ENCODE peak calls at places on chromosomes 7 and 10, in seven cellular contexts. K, H, C, W, E, Z and L are unnamed samples.

GRCh38 chr7:121831320-121831719 is 41.6 kb upstream of the PTPRZ1 start:
- DNase-seq in W (no peak), H (no peak), K (no peak), E (no peak), C (no peak), Z (peak), L (no peak)

GRCh38 chr7:4797858-4798705 is 22.7 kb downstream of the AP5Z1 start:
- DNase-seq in Z (peak), W (no peak), E (peak), H (peak), C (peak), K (peak), L (no peak)

GRCh38 chr7:14170872-14171271 is 181.4 kb upstream of the ETV1 start:
- DNase-seq in K (no peak), E (no peak), W (no peak), H (no peak), C (no peak), Z (peak), L (no peak)

GRCh38 chr10:10489765-10490164 is 527.9 kb upstream of the CELF2 start:
- DNase-seq in E (no peak), K (no peak), Z (no peak), C (no peak), W (peak), H (no peak), L (no peak)

GRCh38 chr7:139182363-139182762 is 48.7 kb upstream of the UBN2 start:
- DNase-seq in W (no peak), H (no peak), Z (no peak), K (peak), E (no peak), C (no peak), L (no peak)

GRCh38 chr7:433558-433957 is 86.1 kb downstream of the PDGFA start:
- DNase-seq in C (no peak), Z (no peak), W (no peak), H (no peak), E (no peak), K (no peak), L (no peak)

GRCh38 chr7:127927339-127927679 is 103.9 kb downstream of the LRRC4 start:
- DNase-seq in E (no peak), Z (peak), W (no peak), H (peak), C (peak), K (no peak), L (no peak)

GRCh38 chr10:91590904-91591791 is 41.7 kb downstream of the PPP1R3C start:
- DNase-seq in Z (peak), E (no peak), C (peak), H (peak), K (no peak), W (peak), L (peak)

GRCh38 chr7:92723205-92723604 is 113.2 kb downstream of the CDK6 start:
- DNase-seq in Z (no peak), E (no peak), C (no peak), H (peak), W (no peak), K (no peak), L (no peak)

GRCh38 chr10:60576130-60577069 is 186.7 kb upstream of the ANK3 start:
- DNase-seq in W (no peak), H (no peak), E (no peak), Z (no peak), C (no peak), K (peak), L (no peak)

GRCh38 chr7:16930958-16931357 is 49.2 kb upstream of the AGR3 start:
- DNase-seq in Z (no peak), W (no peak), C (no peak), H (no peak), K (no peak), E (no peak), L (no peak)

GRCh38 chr7:20839196-20839735 is 52.6 kb upstream of the SP8 start:
- DNase-seq in E (no peak), C (no peak), K (no peak), W (no peak), Z (peak), H (no peak), L (no peak)

GRCh38 chr10:16967000-16967865 is 150.0 kb upstream of the RSU1 start:
- DNase-seq in K (no peak), E (no peak), W (peak), C (peak), Z (no peak), H (peak), L (no peak)

GRCh38 chr10:47248436-47249090 is 51.4 kb upstream of the GDF10 start:
- DNase-seq in Z (no peak), E (no peak), H (no peak), W (no peak), K (no peak), C (no peak), L (no peak)

GRCh38 chr7:44261239-44261638 is 60.5 kb downstream of the YKT6 start:
- DNase-seq in K (no peak), C (no peak), E (peak), H (no peak), Z (no peak), W (no peak), L (no peak)

GRCh38 chr10:58003945-58004344 is 263.7 kb downstream of the IPMK start:
- DNase-seq in E (no peak), K (no peak), C (no peak), W (no peak), H (no peak), Z (no peak), L (no peak)

GRCh38 chr10:31739759-31740158 is 188.9 kb downstream of the ARHGAP12 start:
- DNase-seq in K (no peak), W (no peak), H (peak), C (no peak), E (no peak), Z (no peak), L (peak)

GRCh38 chr10:505459-505858 is 184.0 kb downstream of the DIP2C start:
- DNase-seq in C (no peak), H (no peak), K (no peak), W (no peak), Z (no peak), E (no peak), L (no peak)

GRCh38 chr7:97872025-97872669 is at the start of gene ASNS:
- DNase-seq in C (peak), W (peak), H (peak), K (peak), Z (peak), E (peak), L (peak)

GRCh38 chr10:74824184-74825032 is 2.0 kb upstream of the KAT6B start:
- DNase-seq in Z (no peak), E (peak), C (peak), W (no peak), H (no peak), K (peak), L (no peak)

GRCh38 chr10:86506499-86506898 is 15.1 kb downstream of the WAPL start:
- DNase-seq in K (no peak), W (no peak), E (no peak), H (peak), C (no peak), Z (no peak), L (no peak)

GRCh38 chr7:130063036-130063435 is 7.3 kb upstream of the KLHDC10 start:
- DNase-seq in E (peak), Z (peak), C (peak), W (no peak), K (peak), H (peak), L (peak)

GRCh38 chr10:129852829-129853228 is 111.2 kb downstream of the EBF3 start:
- DNase-seq in H (no peak), W (no peak), K (no peak), C (no peak), Z (no peak), E (no peak), L (no peak)

GRCh38 chr10:58477122-58477521 is 35.5 kb upstream of the BICC1 start:
- DNase-seq in K (peak), H (peak), C (peak), E (no peak), W (no peak), Z (no peak), L (no peak)

GRCh38 chr7:44633254-44634186 is 27.1 kb downstream of the OGDH start:
- DNase-seq in W (peak), H (peak), K (no peak), C (peak), E (peak), Z (peak), L (peak)

GRCh38 chr10:101686133-101686925 is 8.6 kb downstream of the FBXW4 start:
- DNase-seq in W (no peak), K (no peak), C (no peak), H (no peak), E (no peak), Z (peak), L (no peak)

GRCh38 chr10:132961864-132962622 is 19.7 kb upstream of the CFAP46 start:
- DNase-seq in Z (peak), W (peak), E (peak), C (peak), H (peak), K (peak), L (peak)
- TF ChIP-seq CTCF in Z (no peak), W (peak), E (peak), C (peak), H (peak), K (no peak), L (no peak)

DNA sequence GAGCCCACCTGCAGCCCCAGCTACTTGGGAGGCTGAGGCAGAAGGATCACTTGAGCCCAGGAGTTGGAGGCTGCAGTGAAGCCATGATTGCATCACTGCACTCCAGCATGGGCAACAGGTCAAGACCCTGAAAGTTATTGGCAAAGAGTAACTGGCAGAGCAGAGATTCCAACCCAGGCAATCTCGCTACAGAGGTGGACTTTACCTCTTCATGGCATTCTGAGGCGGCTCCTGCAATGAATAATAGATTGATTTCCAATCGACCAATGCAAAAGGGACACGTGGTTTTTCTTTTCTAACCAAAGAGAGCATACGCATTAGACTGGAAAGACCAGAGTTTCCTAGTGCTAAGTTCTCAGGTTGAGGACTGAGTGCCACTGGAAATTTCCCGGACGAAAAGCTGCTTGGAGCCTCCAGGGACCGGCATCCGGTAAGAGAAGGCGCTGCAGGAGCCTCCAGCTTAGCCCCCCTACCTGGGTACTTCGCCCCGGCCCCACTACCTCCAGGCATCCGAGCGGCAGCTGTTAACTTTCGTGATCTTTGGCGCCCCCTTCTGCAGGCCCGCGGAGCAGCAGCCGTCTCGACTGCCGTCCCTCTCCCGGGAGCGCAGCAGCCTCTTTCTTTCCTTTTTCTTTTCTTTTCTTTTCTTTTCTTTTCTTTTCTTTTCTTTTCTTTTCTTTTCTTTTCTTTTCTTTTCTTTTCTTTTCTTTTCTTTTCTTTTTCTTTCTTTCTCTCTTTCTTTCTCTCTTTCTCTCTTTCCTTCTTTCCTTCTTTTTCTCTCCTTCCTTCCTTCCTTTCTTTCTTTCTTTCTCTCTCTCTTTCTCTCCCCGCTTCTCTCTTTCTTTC is 4.1 kb downstream of the MBLAC1 start:
- DNase-seq in Z (peak), H (peak), E (peak), K (peak), W (no peak), C (peak), L (no peak)
- H3K4me3 ChIP-seq in Z (no peak), H (peak), E (no peak), K (peak), W (peak), C (no peak), L (no peak)

GRCh38 chr10:78438094-78438906 is 404.6 kb downstream of the RPS24 start:
- DNase-seq in H (no peak), W (no peak), C (no peak), K (no peak), Z (no peak), E (no peak), L (no peak)
- TF ChIP-seq CTCF in H (peak), W (no peak), C (no peak), K (peak), Z (no peak), E (peak), L (no peak)

DNA sequence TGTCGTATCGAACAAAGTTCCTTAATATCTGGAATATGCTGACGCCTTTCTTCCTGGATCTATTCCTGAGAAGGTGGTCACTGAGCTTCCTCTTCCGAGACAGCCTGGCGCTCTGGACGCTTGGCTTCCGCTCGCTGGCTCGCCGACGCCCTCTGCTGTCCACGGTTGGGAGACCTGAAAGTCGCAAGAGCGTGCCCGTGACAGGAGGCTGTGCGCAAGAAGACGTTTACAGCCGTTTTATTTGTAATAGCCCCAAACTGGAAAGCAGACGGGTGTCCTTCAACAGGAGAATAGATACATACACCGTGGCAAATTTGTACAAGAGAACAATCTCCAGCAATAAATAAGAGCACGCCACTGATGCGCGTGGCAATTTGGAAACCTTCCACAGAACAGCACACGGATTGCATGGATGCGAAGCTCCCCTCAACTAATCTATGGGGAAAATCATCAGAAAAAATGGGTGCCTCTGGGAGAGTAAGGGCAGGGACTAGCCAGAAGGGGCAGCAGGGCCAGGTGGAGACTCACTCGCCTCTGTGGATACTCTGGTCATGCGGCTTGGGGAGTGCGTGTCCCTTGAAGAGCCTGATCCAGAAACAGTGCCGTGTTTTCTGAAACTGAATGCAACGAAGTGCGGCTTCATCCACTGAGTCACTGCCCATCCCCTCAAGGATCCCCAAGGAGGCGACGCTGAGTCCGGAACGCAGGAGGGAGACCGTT is 41.5 kb upstream of the BNIP3 start:
- DNase-seq in E (peak), K (peak), C (peak), Z (peak), H (peak), W (peak), L (peak)
- H3K4me3 ChIP-seq in E (no peak), K (no peak), C (peak), Z (peak), H (peak), W (peak), L (no peak)

DNA sequence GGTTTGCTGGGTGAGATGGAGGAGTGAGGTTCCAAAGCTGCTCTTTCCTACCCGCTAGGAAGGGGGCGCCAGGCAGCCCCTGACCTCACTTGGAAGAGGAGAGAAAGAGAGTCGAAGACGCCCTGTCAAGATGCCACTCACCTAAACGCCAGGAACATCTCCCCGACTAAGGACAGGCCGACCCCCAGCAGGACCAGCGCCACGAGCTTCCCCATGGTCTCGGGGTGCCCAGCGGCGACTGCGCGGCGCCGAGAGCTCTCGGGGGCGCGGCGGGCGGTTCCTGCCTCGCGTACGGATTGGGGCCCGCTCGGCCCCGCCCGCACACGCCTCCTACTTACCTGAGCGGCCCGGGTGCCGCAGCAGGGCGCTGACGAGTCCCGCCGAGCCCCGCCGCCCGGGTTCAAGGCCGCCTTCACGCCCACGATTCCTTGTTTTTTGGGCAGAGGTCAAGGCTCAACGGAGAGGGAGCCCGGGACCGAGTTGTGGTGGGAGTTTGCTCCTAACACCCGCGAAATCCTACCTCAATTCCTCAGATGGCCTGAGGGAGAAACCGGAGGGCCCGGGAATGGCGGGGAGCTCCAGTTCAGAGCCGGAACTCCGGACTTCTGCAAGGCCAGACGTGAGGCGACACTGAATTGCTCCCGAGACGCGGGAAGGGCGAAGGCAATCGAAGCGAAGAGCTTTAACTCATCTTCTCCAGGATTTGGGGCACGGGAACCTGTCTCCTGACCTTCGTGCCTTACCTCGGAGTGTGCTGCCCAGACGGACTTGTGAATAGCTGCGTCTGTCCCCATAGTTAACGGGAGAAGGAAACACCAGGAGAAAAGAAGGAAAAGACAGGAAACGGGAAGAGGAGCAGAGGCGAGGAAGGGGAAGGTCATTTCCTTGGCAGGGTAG is at the start of gene PON3:
- DNase-seq in W (no peak), H (no peak), Z (peak), C (no peak), E (peak), K (peak), L (no peak)
- TF ChIP-seq CTCF in W (no peak), H (peak), Z (peak), C (peak), E (no peak), K (peak), L (no peak)